ENCODE peak calls at places on chromosomes 1 and 21, in eight cellular contexts. T is bronchial epithelial cell, K is HFFc6, J is neural progenitor cell, M is fibroblast of lung, Y is uterus, V is AG10803, R is neural crest cell. E is an unnamed sample.

GRCh38 chr1:180542530-180543171 is 16.1 kb upstream of the OVAAL start:
- DNase-seq in Y (no peak), K (peak), J (no peak), M (peak), V (peak), R (no peak), T (no peak), E (no peak)

GRCh38 chr1:56433056-56433577 is 146.2 kb downstream of the PLPP3 start:
- DNase-seq in J (no peak), V (no peak), K (no peak), T (no peak), Y (no peak), R (no peak), M (no peak), E (no peak)

GRCh38 chr1:30749691-30750583 is 7.6 kb downstream of the LAPTM5 start:
- DNase-seq in J (no peak), T (no peak), R (no peak), V (no peak), Y (no peak), K (no peak), M (no peak), E (peak)

GRCh38 chr1:65820983-65821382 is 28.3 kb downstream of the PDE4B start:
- DNase-seq in M (peak), R (no peak), K (peak), V (peak), J (no peak), Y (no peak), T (peak), E (peak)

GRCh38 chr21:44619886-44620285 is 7.0 kb upstream of the KRTAP10-9 start:
- DNase-seq in K (no peak), M (no peak), R (no peak), V (no peak), T (no peak), Y (no peak), J (no peak), E (no peak)

GRCh38 chr1:109193653-109194590 is 19.8 kb upstream of the SARS1 start:
- DNase-seq in R (peak), K (no peak), Y (no peak), V (no peak), J (peak), T (peak), M (no peak), E (no peak)

GRCh38 chr1:38433097-38433722 is 386.6 kb upstream of the POU3F1 start:
- DNase-seq in J (no peak), M (no peak), Y (no peak), V (no peak), R (no peak), K (no peak), T (no peak), E (no peak)

GRCh38 chr1:93142161-93142560 is 38.1 kb downstream of the TMED5 start:
- DNase-seq in J (no peak), M (no peak), V (no peak), R (no peak), K (no peak), T (no peak), Y (no peak), E (no peak)

GRCh38 chr1:12490547-12491142 is 127.4 kb downstream of the DHRS3 start:
- DNase-seq in V (no peak), M (no peak), J (no peak), R (no peak), T (no peak), Y (no peak), K (no peak), E (no peak)

DNA sequence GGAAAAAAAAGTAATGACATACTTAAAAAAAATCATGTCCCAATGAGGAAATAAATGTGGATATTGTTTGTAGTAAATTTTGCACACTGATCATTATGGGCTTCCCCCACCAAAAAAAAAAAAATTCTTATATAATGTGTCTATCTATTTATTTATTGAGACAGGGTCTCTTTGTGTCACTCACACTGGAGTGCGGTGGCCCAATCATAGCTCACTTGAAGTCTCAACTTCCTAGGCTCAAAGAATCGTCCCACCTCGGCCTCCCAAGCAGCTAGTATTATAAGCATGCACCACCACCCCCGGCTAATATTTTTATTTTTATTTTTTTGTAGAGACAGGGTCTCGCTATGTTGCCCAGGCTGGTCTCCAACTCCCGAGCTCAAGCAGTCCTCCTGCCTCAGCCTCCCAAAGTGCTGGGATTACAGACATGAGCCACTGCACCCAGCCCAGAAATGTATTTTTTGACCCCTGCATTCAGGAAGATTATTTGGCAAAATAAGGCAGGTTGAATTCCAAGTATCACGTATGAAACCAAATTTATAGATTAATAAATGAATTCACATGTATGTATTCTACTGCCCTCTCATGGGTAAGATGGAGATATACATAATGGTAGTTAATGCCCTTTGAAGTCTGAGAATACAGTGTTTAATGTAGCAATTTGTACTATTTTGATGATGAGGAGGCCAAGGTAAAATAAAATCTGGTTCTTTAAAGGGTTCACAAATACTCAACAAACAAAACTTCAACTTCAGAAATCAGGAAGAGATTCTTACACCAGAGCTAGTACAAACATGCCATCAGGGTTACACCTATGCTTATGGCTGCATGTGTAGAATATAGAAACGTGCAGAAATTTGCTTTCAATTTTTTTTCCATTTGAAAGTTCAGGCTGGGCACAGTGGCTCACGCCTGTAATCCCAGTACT is 1.4 kb upstream of the DENND2C start:
- DNase-seq in R (no peak), T (peak), K (peak), Y (no peak), J (no peak), V (peak), M (peak), E (no peak)
- TF ChIP-seq CTCF in R (peak), T (no peak), K (peak), Y (no peak), J (peak), V (peak), M (no peak), E (peak)

DNA sequence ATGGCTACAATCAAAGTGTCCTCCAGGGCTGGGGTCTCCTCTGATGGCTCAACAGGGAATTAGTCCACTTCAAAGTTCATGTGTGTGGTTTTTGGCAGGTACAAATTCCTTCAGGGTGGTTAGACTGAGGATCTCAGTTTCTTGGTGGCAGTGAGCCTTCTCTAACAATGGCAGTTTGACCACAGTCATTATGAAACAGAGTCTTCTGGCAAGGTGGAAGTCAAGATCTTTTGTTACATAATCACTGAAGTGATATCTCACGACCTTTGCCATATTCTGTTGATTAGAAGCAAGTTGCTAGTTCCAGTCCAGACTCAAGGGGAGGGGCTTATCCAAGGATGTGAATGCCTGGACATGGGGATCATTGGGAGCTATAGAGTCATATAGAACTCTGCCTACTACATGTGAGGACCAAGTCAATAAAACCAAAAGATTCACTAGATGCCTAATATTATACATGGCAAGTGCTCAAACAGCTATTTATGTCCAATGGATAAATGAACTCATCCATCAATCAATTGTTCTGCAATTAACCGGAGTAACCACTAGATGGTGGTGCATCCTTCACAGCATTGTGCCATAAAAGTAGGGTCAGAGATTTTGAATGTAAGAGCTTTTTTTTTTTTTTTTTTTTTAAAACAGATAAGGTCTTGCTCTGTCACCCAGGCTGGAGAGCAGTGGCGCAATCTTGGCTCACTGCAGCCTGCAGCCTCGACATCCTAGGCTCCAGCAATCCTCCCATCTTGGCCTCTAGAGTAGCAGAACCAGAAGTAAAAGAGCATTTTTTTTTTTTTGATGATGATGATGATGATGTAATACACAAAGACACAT is 131.9 kb downstream of the CRB1 start:
- DNase-seq in J (peak), Y (no peak), M (peak), V (peak), K (peak), R (no peak), T (peak), E (no peak)
- TF ChIP-seq CTCF in J (peak), Y (no peak), M (peak), V (peak), K (peak), R (peak), T (peak), E (peak)

GRCh38 chr21:42650441-42651421 is 2.7 kb upstream of the PDE9A start:
- DNase-seq in M (no peak), V (no peak), R (no peak), J (no peak), Y (no peak), T (no peak), K (no peak), E (no peak)

GRCh38 chr21:42651515-42652401 is 1.7 kb upstream of the PDE9A start:
- DNase-seq in K (no peak), T (no peak), J (no peak), Y (no peak), R (no peak), M (no peak), V (no peak), E (no peak)

GRCh38 chr21:42654179-42654912 is 925 bp downstream of the PDE9A start:
- DNase-seq in R (peak), T (no peak), K (no peak), J (peak), Y (no peak), V (no peak), M (no peak), E (no peak)

GRCh38 chr21:42653492-42654061 is at the start of gene PDE9A:
- DNase-seq in J (peak), T (no peak), M (no peak), R (peak), Y (peak), V (no peak), K (no peak), E (no peak)

DNA sequence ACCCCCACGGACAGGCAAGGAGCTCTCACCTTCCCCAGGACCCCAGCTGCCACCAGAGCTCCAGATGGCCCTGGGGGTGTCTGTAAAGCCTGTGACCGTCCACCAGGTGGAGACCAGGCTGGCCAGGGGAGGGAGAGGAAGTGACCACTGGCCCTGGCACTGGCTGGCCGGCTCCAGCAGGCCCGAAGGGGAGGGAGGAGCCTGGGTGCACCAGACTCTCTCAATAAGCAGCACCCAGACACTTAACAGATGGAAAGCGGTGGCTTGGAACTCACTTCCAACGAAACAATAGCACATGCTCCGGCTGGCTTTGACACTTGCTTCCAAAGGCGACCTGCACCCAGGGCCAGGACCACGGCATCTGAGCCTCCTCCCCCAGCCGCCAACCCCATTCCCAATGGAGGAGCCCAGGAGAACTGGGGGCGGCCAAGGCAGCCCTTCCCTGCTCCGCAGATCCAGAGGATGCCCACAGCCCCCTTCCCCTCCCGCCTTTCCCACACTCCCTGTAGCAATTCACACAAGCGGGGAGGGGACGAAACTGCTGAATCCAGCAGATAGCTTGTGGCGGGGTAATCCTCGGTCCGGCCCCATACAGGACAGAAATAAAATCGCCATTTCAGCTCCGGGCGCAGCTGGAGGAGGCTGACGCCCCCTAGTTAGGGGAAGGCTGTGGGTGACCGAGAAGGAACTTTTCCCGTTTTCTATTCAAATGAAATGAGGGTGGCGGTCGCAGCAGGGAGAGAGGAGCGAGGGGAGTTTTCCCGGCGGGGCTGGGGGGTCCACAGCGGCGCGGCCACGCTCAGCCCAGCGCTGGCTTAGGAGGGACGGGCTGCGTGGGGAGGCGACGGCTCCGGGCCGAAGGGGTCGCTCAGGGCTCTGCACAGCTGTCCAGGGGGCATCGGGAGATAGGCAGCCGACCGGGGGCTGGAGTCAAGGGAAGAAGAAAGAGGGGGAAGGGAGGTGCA is 612 bp upstream of the PDE9A start:
- DNase-seq in R (peak), V (peak), J (peak), K (no peak), T (no peak), Y (peak), M (peak), E (peak)
- TF ChIP-seq CTCF in R (peak), V (no peak), J (peak), K (peak), T (peak), Y (peak), M (no peak), E (peak)

GRCh38 chr1:211111351-211111750 is 22.6 kb downstream of the KCNH1 start:
- DNase-seq in Y (no peak), T (no peak), R (no peak), V (no peak), J (no peak), K (no peak), M (no peak), E (no peak)
- TF ChIP-seq CTCF in Y (no peak), T (no peak), R (no peak), V (no peak), J (no peak), K (no peak), M (no peak), E (no peak)

GRCh38 chr1:168830562-168830961 is 101.6 kb upstream of the DPT start:
- DNase-seq in K (no peak), V (no peak), M (no peak), J (no peak), R (no peak), Y (no peak), T (no peak), E (no peak)
- TF ChIP-seq CTCF in K (no peak), V (no peak), M (no peak), J (no peak), R (no peak), Y (no peak), T (no peak), E (no peak)

E was measured in CD14-positive monocyte.